ENCODE peak calls at places on chromosomes 11 and 22, in nine cellular contexts. M is spleen, T is neural progenitor cell, C is NCI-H1092 treated with DMSO at 0.1 percent for 48 hours, I is tibial nerve, K is ELF-1, Q is amniotic stem cell, S is fibroblast of pulmonary artery, D is retina. P is an unnamed sample.

GRCh38 chr11:68128682-68129327 is 7.6 kb upstream of the CHKA start:
- DNase-seq in K (peak; percentile 75), C (no peak), I (no peak), S (peak; percentile 86), M (peak; percentile 85), D (peak; percentile 51), T (no peak), Q (no peak), P (no peak)

GRCh38 chr11:106398396-106399074 is 321.1 kb downstream of the AASDHPPT start:
- DNase-seq in Q (peak; percentile 23), I (no peak), D (peak; percentile 32), S (no peak), K (no peak), M (no peak), C (no peak), T (no peak), P (peak; percentile 17)

GRCh38 chr22:17368727-17369552 is at the start of gene CECR2:
- DNase-seq in S (peak; percentile 44), C (peak; percentile 88), K (peak; percentile 94), Q (no peak), I (no peak), M (peak; percentile 73), T (peak; percentile 95), D (peak; percentile 98), P (no peak)

GRCh38 chr11:13104619-13105236 is 95.6 kb downstream of the RASSF10 start:
- DNase-seq in D (no peak), C (peak; percentile 83), K (no peak), Q (no peak), S (no peak), I (no peak), T (no peak), M (no peak), P (no peak)

GRCh38 chr22:49116021-49116420 is 711.7 kb downstream of the BRD1 start:
- DNase-seq in T (no peak), C (no peak), I (no peak), Q (no peak), M (no peak), D (no peak), S (no peak), K (no peak), P (no peak)

GRCh38 chr11:109641549-109641948 is 219.6 kb downstream of the C11orf87 start:
- DNase-seq in Q (no peak), D (peak; percentile 12), T (peak; percentile 77), C (no peak), I (no peak), M (no peak), K (peak; percentile 49), S (peak; percentile 62), P (peak; percentile 24)

GRCh38 chr11:105148241-105148640 is 8.7 kb upstream of the CARD18 start:
- DNase-seq in S (no peak), I (no peak), Q (no peak), T (no peak), C (no peak), D (no peak), K (no peak), M (no peak), P (peak; percentile 22)

GRCh38 chr22:40705918-40706682 is 26.8 kb downstream of the MCHR1 start:
- DNase-seq in M (no peak), Q (no peak), T (no peak), I (no peak), K (no peak), C (no peak), S (no peak), D (no peak), P (no peak)

GRCh38 chr22:50170453-50171318 is at the start of gene PANX2:
- DNase-seq in C (no peak), K (peak; percentile 16), M (peak; percentile 84), T (peak; percentile 74), Q (no peak), S (peak; percentile 24), I (no peak), D (peak; percentile 63), P (no peak)

GRCh38 chr22:17729561-17729960 is 44.7 kb downstream of the BID start:
- DNase-seq in M (no peak), S (no peak), Q (no peak), T (no peak), C (no peak), K (no peak), D (no peak), I (no peak), P (no peak)

GRCh38 chr11:66619080-66619554 is 2.7 kb downstream of the RBM14 start:
- DNase-seq in T (no peak), S (peak; percentile 88), K (peak; percentile 53), I (no peak), C (no peak), D (no peak), M (no peak), Q (no peak), P (peak; percentile 41)

GRCh38 chr22:30507670-30508069 is 2.2 kb upstream of the SEC14L4 start:
- DNase-seq in M (no peak), K (no peak), S (no peak), Q (no peak), T (no peak), D (no peak), I (no peak), C (no peak), P (no peak)

GRCh38 chr11:64767344-64768299 is 7.8 kb upstream of the PYGM start:
- DNase-seq in Q (no peak), C (peak; percentile 22), T (peak; percentile 84), S (peak; percentile 80), I (peak; percentile 55), K (peak; percentile 88), D (peak; percentile 61), M (peak; percentile 91), P (no peak)

GRCh38 chr11:108985611-108986279 is 320.9 kb downstream of the DDX10 start:
- DNase-seq in S (peak; percentile 74), D (no peak), M (no peak), C (no peak), Q (no peak), I (no peak), K (no peak), T (no peak), P (no peak)

GRCh38 chr11:134556186-134556585 is 144.1 kb upstream of the B3GAT1 start:
- DNase-seq in K (no peak), I (no peak), T (no peak), D (no peak), S (no peak), Q (no peak), C (no peak), M (no peak), P (no peak)

P was measured in GM04504.